ENCODE peak calls at places on chromosomes 2 and 18, in eight cellular contexts. H, L, Y, W, K, C, E and Z are unnamed samples.
A peak's percentile ranks its signal among the peaks of the same experiment; 100 is the strongest.

GRCh38 chr2:122244830-122245229 is 489.4 kb downstream of the TSN start:
- DNase-seq in H (no peak), L (no peak), Y (no peak), W (no peak), K (no peak), C (no peak), E (no peak), Z (no peak)

GRCh38 chr2:27663463-27664244 is at the start of the genes SLC4A1AP and SUPT7L:
- DNase-seq in H (peak; percentile 66), L (peak; percentile 87), Y (peak; percentile 59), W (peak; percentile 74), K (peak; percentile 66), C (peak; percentile 89), E (peak; percentile 88), Z (peak; percentile 89)

GRCh38 chr2:64696631-64697030 is 42.9 kb upstream of the SERTAD2 start:
- DNase-seq in H (no peak), L (no peak), Y (no peak), W (no peak), K (no peak), C (no peak), E (no peak), Z (no peak)

GRCh38 chr2:218733615-218734021 is 23.0 kb downstream of the TTLL4 start:
- DNase-seq in H (no peak), L (peak; percentile 66), Y (peak; percentile 97), W (no peak), K (no peak), C (peak; percentile 96), E (no peak), Z (no peak)

GRCh38 chr18:80178935-80179818 is 68.1 kb downstream of the PARD6G start:
- DNase-seq in H (no peak), L (no peak), Y (no peak), W (peak; percentile 67), K (no peak), C (no peak), E (no peak), Z (no peak)

GRCh38 chr2:239019193-239019581 is 171.3 kb downstream of the TWIST2 start:
- DNase-seq in H (no peak), L (no peak), Y (no peak), W (no peak), K (no peak), C (no peak), E (no peak), Z (no peak)

GRCh38 chr2:101253013-101253712 is 477 bp downstream of the CNOT11 start:
- DNase-seq in H (peak; percentile 82), L (peak; percentile 75), Y (peak; percentile 10), W (peak; percentile 46), K (peak; percentile 48), C (peak; percentile 56), E (no peak), Z (peak; percentile 77)

GRCh38 chr2:165627463-165627862 is 158.0 kb downstream of the CSRNP3 start:
- DNase-seq in H (no peak), L (peak; percentile 71), Y (no peak), W (peak; percentile 8), K (no peak), C (peak; percentile 47), E (no peak), Z (peak; percentile 49)

GRCh38 chr2:112646791-112647720 is 1.3 kb downstream of the SLC20A1 start:
- DNase-seq in H (no peak), L (peak; percentile 29), Y (peak; percentile 8), W (no peak), K (no peak), C (no peak), E (no peak), Z (peak; percentile 61)

GRCh38 chr18:14971461-14972185 is 223.7 kb downstream of the ANKRD30B start:
- DNase-seq in H (no peak), L (no peak), Y (no peak), W (no peak), K (no peak), C (no peak), E (no peak), Z (peak; percentile 19)

GRCh38 chr2:42927334-42928160 is 135.2 kb upstream of the HAAO start:
- DNase-seq in H (peak; percentile 44), L (no peak), Y (peak; percentile 97), W (no peak), K (no peak), C (no peak), E (no peak), Z (no peak)

GRCh38 chr18:62389761-62390481 is 64.8 kb downstream of the TNFRSF11A start:
- DNase-seq in H (no peak), L (no peak), Y (no peak), W (no peak), K (no peak), C (peak; percentile 65), E (no peak), Z (no peak)

GRCh38 chr2:181183878-181184553 is 203.6 kb downstream of the UBE2E3 start:
- DNase-seq in H (no peak), L (no peak), Y (no peak), W (no peak), K (no peak), C (peak; percentile 48), E (peak; percentile 50), Z (no peak)

GRCh38 chr2:10770956-10771750 is 41.4 kb downstream of the PDIA6 start:
- DNase-seq in H (no peak), L (no peak), Y (no peak), W (no peak), K (no peak), C (no peak), E (no peak), Z (no peak)

GRCh38 chr2:25524507-25524906 is 148.9 kb downstream of the DTNB start:
- DNase-seq in H (no peak), L (no peak), Y (no peak), W (no peak), K (no peak), C (no peak), E (peak; percentile 28), Z (no peak)

GRCh38 chr2:191304939-191305875 is 60.0 kb downstream of the MYO1B start:
- DNase-seq in H (peak; percentile 23), L (peak; percentile 85), Y (no peak), W (peak; percentile 79), K (no peak), C (peak; percentile 94), E (no peak), Z (no peak)

GRCh38 chr2:96092896-96093295 is 23.5 kb downstream of the ADRA2B start:
- DNase-seq in H (no peak), L (no peak), Y (no peak), W (no peak), K (no peak), C (no peak), E (no peak), Z (no peak)

GRCh38 chr2:158726906-158727592 is 68.1 kb upstream of the DAPL1 start:
- DNase-seq in H (no peak), L (no peak), Y (no peak), W (no peak), K (no peak), C (peak; percentile 10), E (no peak), Z (no peak)

GRCh38 chr2:84458436-84459027 is 548 bp downstream of the SUCLG1 start:
- DNase-seq in H (no peak), L (peak; percentile 27), Y (no peak), W (peak; percentile 7), K (no peak), C (no peak), E (no peak), Z (peak; percentile 19)

GRCh38 chr2:55951533-55951932 is 28.0 kb upstream of the EFEMP1 start:
- DNase-seq in H (no peak), L (no peak), Y (no peak), W (no peak), K (no peak), C (no peak), E (no peak), Z (no peak)

GRCh38 chr2:216144857-216145256 is 35.7 kb downstream of the XRCC5 start:
- DNase-seq in H (no peak), L (no peak), Y (no peak), W (no peak), K (no peak), C (no peak), E (no peak), Z (no peak)

GRCh38 chr18:34219651-34220050 is 5.1 kb downstream of the NOL4 start:
- DNase-seq in H (peak; percentile 16), L (no peak), Y (no peak), W (no peak), K (no peak), C (no peak), E (no peak), Z (no peak)

GRCh38 chr2:241763551-241764271 is 12.9 kb upstream of the GAL3ST2 start:
- DNase-seq in H (no peak), L (no peak), Y (no peak), W (no peak), K (no peak), C (no peak), E (no peak), Z (no peak)

GRCh38 chr2:38634684-38635083 is 31.2 kb upstream of the GALM start:
- DNase-seq in H (no peak), L (peak; percentile 66), Y (peak; percentile 91), W (no peak), K (no peak), C (no peak), E (peak; percentile 57), Z (no peak)

GRCh38 chr2:184004945-184005672 is 593.2 kb upstream of the ZNF804A start:
- DNase-seq in H (no peak), L (no peak), Y (no peak), W (no peak), K (no peak), C (no peak), E (no peak), Z (no peak)

GRCh38 chr2:164306872-164307271 is 314.4 kb downstream of the GRB14 start:
- DNase-seq in H (no peak), L (no peak), Y (no peak), W (no peak), K (no peak), C (no peak), E (no peak), Z (no peak)

GRCh38 chr2:4066217-4066616 is 362.8 kb downstream of the DCDC2C start:
- DNase-seq in H (no peak), L (no peak), Y (no peak), W (no peak), K (no peak), C (no peak), E (no peak), Z (no peak)

GRCh38 chr2:219997341-219997851 is 370.0 kb downstream of the SLC4A3 start:
- DNase-seq in H (peak; percentile 32), L (peak; percentile 41), Y (no peak), W (no peak), K (peak; percentile 84), C (peak; percentile 59), E (no peak), Z (no peak)

GRCh38 chr2:201257941-201258665 is 2.2 kb upstream of the CASP8 start:
- DNase-seq in H (peak; percentile 77), L (peak; percentile 79), Y (peak; percentile 97), W (peak; percentile 87), K (peak; percentile 53), C (peak; percentile 94), E (peak; percentile 84), Z (peak; percentile 92)

GRCh38 chr2:111119847-111120252 is 864 bp upstream of the BCL2L11 start:
- DNase-seq in H (no peak), L (no peak), Y (no peak), W (no peak), K (peak; percentile 14), C (no peak), E (peak; percentile 37), Z (no peak)

GRCh38 chr2:124325667-124326425 is 300.8 kb downstream of the CNTNAP5 start:
- DNase-seq in H (no peak), L (peak; percentile 11), Y (no peak), W (no peak), K (no peak), C (peak; percentile 23), E (no peak), Z (peak; percentile 4)

GRCh38 chr18:23158058-23158457 is 22.8 kb downstream of the CABLES1 start:
- DNase-seq in H (no peak), L (no peak), Y (no peak), W (no peak), K (no peak), C (no peak), E (no peak), Z (no peak)

GRCh38 chr2:36035137-36035536 is 320.4 kb upstream of the CRIM1 start:
- DNase-seq in H (no peak), L (no peak), Y (no peak), W (no peak), K (no peak), C (no peak), E (no peak), Z (no peak)

GRCh38 chr2:32626591-32627221 is 1.1 kb upstream of the TTC27 start:
- DNase-seq in H (no peak), L (no peak), Y (no peak), W (no peak), K (no peak), C (no peak), E (no peak), Z (no peak)